ENCODE peak calls at places on chromosomes 11 and 22, in seven cellular contexts. O is activated T-cell treated with anti-CD3 and anti-CD28 coated beads, Interleukin-2, amount 50 U/mL, for 4 hours; B is activated naive CD8-positive, alpha-beta T cell treated with anti-CD3 and anti-CD28 coated beads, Interleukin-2, amount 50 U/mL, for 24 hours; E is Right ventricle myocardium superior; L is T-cell; N is memory B cell; P is activated CD8-positive, alpha-beta memory T cell treated with anti-CD3 and anti-CD28 coated beads, Interleukin-2, amount 10 ng/mL, durations not matched to agents 7 days and 5 days. D is an unnamed sample.

GRCh38 chr11:121466063-121466794 is 13.5 kb upstream of the SORL1-AS1 start:
- ATAC-seq in O (no peak), B (peak), E (peak), L (no peak), N (no peak), P (no peak), D (peak)

GRCh38 chr11:20364412-20364792 is 888 bp downstream of the HTATIP2 start:
- ATAC-seq in O (no peak), B (no peak), E (peak), L (no peak), N (no peak), P (no peak), D (no peak)

GRCh38 chr22:32585737-32586136 is 111.1 kb downstream of the FBXO7 start:
- ATAC-seq in O (no peak), B (no peak), E (no peak), L (no peak), N (no peak), P (no peak), D (no peak)

GRCh38 chr11:100741866-100742625 is 55.0 kb downstream of the ARHGAP42 start:
- ATAC-seq in O (no peak), B (no peak), E (no peak), L (no peak), N (peak), P (no peak), D (no peak)

GRCh38 chr11:71946144-71946571 is 17.3 kb downstream of the RNF121 start:
- ATAC-seq in O (peak), B (peak), E (no peak), L (no peak), N (no peak), P (no peak), D (peak)

GRCh38 chr11:20000393-20001134 is 159.7 kb downstream of the DBX1 start:
- ATAC-seq in O (no peak), B (no peak), E (peak), L (no peak), N (no peak), P (no peak), D (no peak)

GRCh38 chr11:1556278-1557167 is 15.5 kb downstream of the DUSP8 start:
- ATAC-seq in O (no peak), B (no peak), E (no peak), L (no peak), N (no peak), P (no peak), D (no peak)

GRCh38 chr11:73177380-73178091 is 35.4 kb upstream of the FCHSD2 start:
- ATAC-seq in O (no peak), B (no peak), E (peak), L (peak), N (no peak), P (no peak), D (no peak)

GRCh38 chr11:121587182-121587581 is 134.4 kb upstream of the SORL1-AS1 start:
- ATAC-seq in O (no peak), B (no peak), E (no peak), L (no peak), N (no peak), P (no peak), D (no peak)

GRCh38 chr11:18495268-18495667 is 31.5 kb downstream of the TSG101 start:
- ATAC-seq in O (no peak), B (no peak), E (no peak), L (no peak), N (peak), P (no peak), D (no peak)

GRCh38 chr11:118338637-118339061 is 3.9 kb downstream of the CD3D start:
- ATAC-seq in O (peak), B (peak), E (peak), L (peak), N (peak), P (peak), D (peak)

GRCh38 chr22:44729391-44730012 is 22.9 kb upstream of the ARHGAP8 start:
- ATAC-seq in O (peak), B (peak), E (peak), L (peak), N (peak), P (peak), D (peak)

GRCh38 chr22:27405672-27406388 is 395.7 kb downstream of the MN1 start:
- ATAC-seq in O (no peak), B (no peak), E (peak), L (no peak), N (no peak), P (no peak), D (no peak)

GRCh38 chr11:121513807-121514206 is 61.0 kb upstream of the SORL1-AS1 start:
- ATAC-seq in O (no peak), B (no peak), E (no peak), L (no peak), N (no peak), P (no peak), D (no peak)

GRCh38 chr11:112524808-112525207 is 264.1 kb upstream of the PLET1 start:
- ATAC-seq in O (no peak), B (no peak), E (peak), L (no peak), N (no peak), P (no peak), D (no peak)

GRCh38 chr22:38353701-38354100 is 36.5 kb upstream of the CSNK1E start:
- ATAC-seq in O (no peak), B (no peak), E (no peak), L (no peak), N (no peak), P (no peak), D (peak)

GRCh38 chr11:33063326-33063775 is 24.0 kb downstream of the TCP11L1 start:
- ATAC-seq in O (peak), B (peak), E (no peak), L (peak), N (peak), P (peak), D (peak)